ENCODE peak calls at places on chromosomes 12 and 14, in eight cellular contexts. I is IMR-90, N is transverse colon, X is esophagus squamous epithelium, K is endothelial cell of umbilical vein, A is stomach, L is K562, P is thyroid gland. Q is an unnamed sample.

GRCh38 chr14:96245710-96246534 is 10.1 kb upstream of the BDKRB1 start:
- DNase-seq in X (no peak), I (peak; percentile 85), K (no peak), A (no peak), N (no peak), P (no peak), L (no peak), Q (no peak)

GRCh38 chr14:58149196-58149595 is 2.8 kb downstream of the ARMH4 start:
- DNase-seq in N (no peak), L (no peak), A (no peak), K (no peak), I (no peak), X (no peak), P (no peak), Q (no peak)

GRCh38 chr12:25423355-25423754 is 129.7 kb downstream of the LMNTD1 start:
- DNase-seq in I (no peak), K (no peak), X (no peak), A (peak; percentile 31), P (peak; percentile 10), L (no peak), N (peak; percentile 52), Q (no peak)

GRCh38 chr12:6093764-6094163 is 30.7 kb downstream of the VWF start:
- DNase-seq in A (peak; percentile 38), L (no peak), K (no peak), N (no peak), I (no peak), X (no peak), P (no peak), Q (no peak)

GRCh38 chr12:29088611-29089219 is 60.4 kb upstream of the FAR2 start:
- DNase-seq in A (no peak), P (no peak), X (no peak), N (no peak), L (no peak), K (peak; percentile 53), I (peak; percentile 16), Q (no peak)

GRCh38 chr12:19572920-19573558 is 133.7 kb downstream of the AEBP2 start:
- DNase-seq in N (peak; percentile 13), K (peak; percentile 69), A (no peak), L (peak; percentile 13), X (no peak), P (peak; percentile 46), I (peak; percentile 66), Q (peak; percentile 56)

GRCh38 chr14:61193471-61193870 is 87.7 kb downstream of the TMEM30B start:
- DNase-seq in N (no peak), L (no peak), I (no peak), P (no peak), A (no peak), K (no peak), X (no peak), Q (no peak)

GRCh38 chr14:66330916-66331315 is 155.3 kb upstream of the CCDC196 start:
- DNase-seq in I (no peak), K (peak; percentile 41), N (no peak), X (no peak), A (no peak), P (no peak), L (no peak), Q (no peak)

GRCh38 chr12:113781415-113782198 is 184.5 kb downstream of the RBM19 start:
- DNase-seq in P (no peak), L (no peak), A (no peak), I (peak; percentile 59), K (peak; percentile 35), X (no peak), N (no peak), Q (no peak)

DNA sequence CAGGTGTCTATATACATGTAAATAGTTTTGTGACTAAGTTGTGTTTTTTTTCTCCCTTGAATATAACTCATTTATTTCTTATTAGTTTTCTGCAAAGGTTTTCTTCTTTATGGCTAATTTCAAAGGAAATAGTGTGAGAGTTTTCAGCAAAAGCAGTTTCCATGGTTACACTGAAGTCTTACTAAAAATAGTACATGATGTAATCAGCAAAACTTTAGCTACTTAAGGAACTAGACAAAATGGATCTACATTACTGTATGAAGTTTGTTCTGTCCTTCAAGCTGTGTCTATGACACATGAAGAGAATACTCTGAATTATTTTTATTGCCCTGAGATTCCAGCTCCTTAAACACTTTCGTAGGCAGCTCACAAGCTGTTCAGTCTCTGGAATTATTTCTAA is 430.0 kb upstream of the TMPO start:
- DNase-seq in K (no peak), A (no peak), L (no peak), X (no peak), N (no peak), I (no peak), P (no peak), Q (no peak)
- H3K4me3 ChIP-seq in K (no peak overlapping the region), A (no peak overlapping the region), L (no peak overlapping the region), X (no peak overlapping the region), N (no peak overlapping the region), I (no peak overlapping the region), P (no peak overlapping the region), Q (no peak overlapping the region)

DNA sequence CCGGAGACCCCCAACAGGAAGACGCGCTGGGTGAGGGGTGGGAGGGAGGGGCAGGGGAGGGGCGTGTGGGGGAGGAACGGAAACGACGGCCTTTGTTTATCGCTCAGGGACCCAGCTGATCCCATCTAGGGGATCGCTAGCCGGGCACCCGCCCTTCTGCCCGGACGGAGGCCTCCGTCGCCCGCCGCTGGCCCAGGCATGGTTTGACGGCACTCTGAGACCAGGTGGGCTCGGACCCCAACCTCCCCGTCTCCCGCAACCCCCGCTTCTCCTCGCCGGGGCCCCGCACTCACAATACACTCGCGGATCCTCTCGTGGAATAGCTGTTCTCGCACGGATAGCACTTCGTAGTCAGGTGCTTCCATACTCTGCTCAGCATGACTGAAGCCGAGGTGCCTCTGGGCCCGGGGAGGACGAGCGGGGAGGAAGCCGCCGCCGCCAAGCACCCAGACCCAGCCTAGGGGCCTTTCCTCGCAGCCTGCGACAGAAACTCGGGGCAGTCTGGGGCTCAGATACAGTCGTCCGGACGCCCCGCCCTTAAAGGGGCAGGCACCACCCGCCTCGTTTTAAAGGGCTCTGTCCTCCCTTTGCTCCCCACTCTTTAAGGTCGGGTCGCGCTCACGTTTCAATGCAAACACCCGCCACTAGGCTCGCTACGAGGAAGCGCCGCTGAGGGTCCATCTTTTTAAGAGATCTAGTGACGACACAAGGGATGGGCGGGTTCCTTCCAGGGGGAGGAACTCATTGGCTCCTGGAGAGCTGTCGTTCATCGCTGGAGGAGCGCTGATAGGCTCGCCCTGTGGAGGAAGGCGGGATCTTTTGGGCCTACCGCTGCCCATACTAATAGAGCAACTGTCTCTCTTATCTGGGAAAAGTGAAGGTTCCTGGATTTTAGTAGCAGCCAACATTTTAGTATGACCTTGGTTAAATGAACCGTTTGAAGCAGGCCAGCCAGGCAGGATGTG is at the start of gene LMBR1L:
- DNase-seq in K (peak; percentile 98), N (peak; percentile 98), X (peak; percentile 95), A (peak; percentile 97), P (peak; percentile 97), I (peak; percentile 98), L (peak; percentile 99), Q (peak; percentile 98)
- TF ChIP-seq POLR2A in K (peak; percentile 74), N (peak; percentile 90), X (peak; percentile 87), A (peak; percentile 42), P (peak; percentile 94), I (peak; percentile 73), L (peak; percentile 79), Q (peak; percentile 82)

DNA sequence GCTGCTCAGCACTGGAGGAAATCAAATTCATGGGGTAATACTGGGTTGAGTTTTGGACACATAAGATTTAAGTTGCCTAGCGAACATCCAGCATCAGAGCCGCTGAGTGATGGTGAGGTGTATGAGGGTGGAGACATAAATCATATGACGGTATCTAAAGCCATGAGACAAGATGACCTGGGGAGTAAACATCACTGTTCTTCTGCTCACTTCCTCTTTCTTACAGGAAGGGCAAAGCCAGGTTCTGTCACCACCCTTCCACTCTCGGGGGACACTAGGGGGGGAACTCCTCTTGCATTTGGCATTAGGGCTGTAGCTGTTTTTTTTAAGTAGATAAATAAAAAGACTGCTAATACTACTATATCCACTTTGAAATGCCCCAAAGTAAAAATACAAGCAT is 24.0 kb downstream of the PRDM4 start:
- DNase-seq in A (no peak), I (no peak), L (no peak), K (no peak), X (no peak), P (no peak), N (peak; percentile 15), Q (no peak)
- H3K36me3 ChIP-seq in A (peaks cover 100% of the 10 kb centered on the region), I (peaks cover 56% of the 10 kb centered on the region), L (peaks cover 87% of the 10 kb centered on the region), K (peaks cover 52% of the 10 kb centered on the region), X (peaks cover 43% of the 10 kb centered on the region), P (peaks cover 56% of the 10 kb centered on the region), N (peaks cover 76% of the 10 kb centered on the region), Q (no peaks in the 10 kb centered on the region)

GRCh38 chr14:20623798-20624197 is 17.7 kb downstream of the OR6S1 start:
- DNase-seq in K (no peak), P (no peak), L (no peak), A (no peak), I (no peak), N (no peak), X (no peak), Q (no peak)
- H3K4me3 ChIP-seq in K (no peak overlapping the region), P (no peak overlapping the region), L (peak overlapping the region; percentile 42), A (no peak overlapping the region), I (no peak overlapping the region), N (no peak overlapping the region), X (no peak overlapping the region), Q (no peak overlapping the region)

GRCh38 chr14:77076118-77076631 is 21.9 kb upstream of the CIPC start:
- DNase-seq in L (no peak), P (peak; percentile 52), N (peak; percentile 65), X (no peak), I (no peak), K (peak; percentile 89), A (peak; percentile 58), Q (peak; percentile 67)
- TF ChIP-seq POLR2A in L (no peak), P (peak; percentile 23), N (peak; percentile 61), X (peak; percentile 29), I (no peak), K (no peak), A (no peak), Q (no peak)